ENCODE peak calls at places on chromosomes 13 and 19, in four cellular contexts. One of them, this sample, is unnamed.

GRCh38 chr13:84648069-84648640 is 765.9 kb upstream of the SLITRK1 start:
- DNase-seq in adipocyte: peak
- DNase-seq in psoas muscle: no peak
- DNase-seq in astrocyte: no peak
- DNase-seq in this sample: no peak

GRCh38 chr13:27295660-27296059 is 25.0 kb downstream of the RASL11A start:
- DNase-seq in adipocyte: no peak
- DNase-seq in psoas muscle: no peak
- DNase-seq in astrocyte: no peak
- DNase-seq in this sample: no peak

GRCh38 chr13:69970521-69970920 is 137.1 kb upstream of the ATXN8OS start:
- DNase-seq in adipocyte: no peak
- DNase-seq in psoas muscle: no peak
- DNase-seq in astrocyte: peak
- DNase-seq in this sample: peak

GRCh38 chr19:51751655-51752054 is at the start of gene FPR1:
- DNase-seq in adipocyte: no peak
- DNase-seq in psoas muscle: no peak
- DNase-seq in astrocyte: peak
- DNase-seq in this sample: peak

GRCh38 chr19:44718441-44719261 is 19.7 kb downstream of the CEACAM16 start:
- DNase-seq in adipocyte: peak
- DNase-seq in psoas muscle: peak
- DNase-seq in astrocyte: peak
- DNase-seq in this sample: no peak

GRCh38 chr19:5147074-5147970 is 178.4 kb downstream of the KDM4B start:
- DNase-seq in adipocyte: no peak
- DNase-seq in psoas muscle: no peak
- DNase-seq in astrocyte: no peak
- DNase-seq in this sample: no peak

GRCh38 chr13:48281556-48281955 is 22.0 kb upstream of the RB1 start:
- DNase-seq in adipocyte: no peak
- DNase-seq in psoas muscle: no peak
- DNase-seq in astrocyte: no peak
- DNase-seq in this sample: no peak

GRCh38 chr19:46383846-46384245 is 29.5 kb downstream of the CCDC8 start:
- DNase-seq in adipocyte: no peak
- DNase-seq in psoas muscle: no peak
- DNase-seq in astrocyte: no peak
- DNase-seq in this sample: no peak

GRCh38 chr13:38417727-38418126 is 68.1 kb downstream of the UFM1 start:
- DNase-seq in adipocyte: no peak
- DNase-seq in psoas muscle: no peak
- DNase-seq in astrocyte: no peak
- DNase-seq in this sample: peak

GRCh38 chr19:34712606-34713261 is 21.3 kb upstream of the ZNF181 start:
- DNase-seq in adipocyte: peak
- DNase-seq in psoas muscle: no peak
- DNase-seq in astrocyte: peak
- DNase-seq in this sample: peak

GRCh38 chr19:45470147-45471081 is 2.6 kb downstream of the FOSB start:
- DNase-seq in adipocyte: peak
- DNase-seq in psoas muscle: peak
- DNase-seq in astrocyte: peak
- DNase-seq in this sample: peak

GRCh38 chr13:73870970-73871935 is 263.0 kb downstream of the KLF12 start:
- DNase-seq in adipocyte: peak
- DNase-seq in psoas muscle: no peak
- DNase-seq in astrocyte: peak
- DNase-seq in this sample: peak

GRCh38 chr13:105587786-105588185 is 947.7 kb downstream of the EFNB2 start:
- DNase-seq in adipocyte: no peak
- DNase-seq in psoas muscle: no peak
- DNase-seq in astrocyte: peak
- DNase-seq in this sample: peak

GRCh38 chr19:18306903-18307681 is 15.8 kb downstream of the LSM4 start:
- DNase-seq in adipocyte: no peak
- DNase-seq in psoas muscle: no peak
- DNase-seq in astrocyte: no peak
- DNase-seq in this sample: no peak

GRCh38 chr13:37313383-37313782 is 207.9 kb upstream of the CSNK1A1L start:
- DNase-seq in adipocyte: peak
- DNase-seq in psoas muscle: no peak
- DNase-seq in astrocyte: peak
- DNase-seq in this sample: peak

GRCh38 chr13:25143693-25144092 is 28.4 kb downstream of the AMER2 start:
- DNase-seq in adipocyte: no peak
- DNase-seq in psoas muscle: no peak
- DNase-seq in astrocyte: no peak
- DNase-seq in this sample: no peak

GRCh38 chr19:47190167-47190727 is 40.8 kb downstream of the BBC3 start:
- DNase-seq in adipocyte: peak
- DNase-seq in psoas muscle: peak
- DNase-seq in astrocyte: peak
- DNase-seq in this sample: peak

GRCh38 chr13:48784906-48785555 is 131.3 kb downstream of the CYSLTR2 start:
- DNase-seq in adipocyte: no peak
- DNase-seq in psoas muscle: no peak
- DNase-seq in astrocyte: peak
- DNase-seq in this sample: no peak

GRCh38 chr19:41478171-41478570 is 35.2 kb downstream of the ERICH4 start:
- DNase-seq in adipocyte: no peak
- DNase-seq in psoas muscle: no peak
- DNase-seq in astrocyte: no peak
- DNase-seq in this sample: no peak

GRCh38 chr13:114099191-114099590 is 33.2 kb downstream of the RASA3 start:
- DNase-seq in adipocyte: peak
- DNase-seq in psoas muscle: peak
- DNase-seq in astrocyte: peak
- DNase-seq in this sample: peak

GRCh38 chr19:32743447-32743846 is 23.9 kb downstream of the TDRD12 start:
- DNase-seq in adipocyte: no peak
- DNase-seq in psoas muscle: no peak
- DNase-seq in astrocyte: no peak
- DNase-seq in this sample: no peak

GRCh38 chr19:19115954-19116353 is 22.3 kb downstream of the TMEM161A start:
- DNase-seq in adipocyte: no peak
- DNase-seq in psoas muscle: peak
- DNase-seq in astrocyte: no peak
- DNase-seq in this sample: no peak

GRCh38 chr13:98142427-98143156 is at the start of gene FARP1:
- DNase-seq in adipocyte: peak
- DNase-seq in psoas muscle: peak
- DNase-seq in astrocyte: peak
- DNase-seq in this sample: no peak

GRCh38 chr19:19140476-19140875 is 2.2 kb upstream of the TMEM161A start:
- DNase-seq in adipocyte: no peak
- DNase-seq in psoas muscle: no peak
- DNase-seq in astrocyte: peak
- DNase-seq in this sample: no peak

GRCh38 chr19:1286451-1286858 is 782 bp downstream of the EFNA2 start:
- DNase-seq in adipocyte: no peak
- DNase-seq in psoas muscle: no peak
- DNase-seq in astrocyte: no peak
- DNase-seq in this sample: no peak

GRCh38 chr19:1284293-1284978 is 1.2 kb upstream of the EFNA2 start:
- DNase-seq in adipocyte: no peak
- DNase-seq in psoas muscle: no peak
- DNase-seq in astrocyte: no peak
- DNase-seq in this sample: no peak

GRCh38 chr19:1284979-1285736 is 515 bp upstream of the EFNA2 start:
- DNase-seq in adipocyte: no peak
- DNase-seq in psoas muscle: no peak
- DNase-seq in astrocyte: no peak
- DNase-seq in this sample: no peak

GRCh38 chr19:1286859-1287621 is 1.4 kb downstream of the EFNA2 start:
- DNase-seq in adipocyte: no peak
- DNase-seq in psoas muscle: no peak
- DNase-seq in astrocyte: no peak
- DNase-seq in this sample: no peak

GRCh38 chr19:1285737-1286360 is at the start of gene EFNA2:
- DNase-seq in adipocyte: peak
- DNase-seq in psoas muscle: no peak
- DNase-seq in astrocyte: no peak
- DNase-seq in this sample: no peak
- H3K4me3 ChIP-seq in adipocyte: no peak
- H3K4me3 ChIP-seq in psoas muscle: no peak
- H3K4me3 ChIP-seq in astrocyte: no peak
- H3K4me3 ChIP-seq in this sample: no peak

GRCh38 chr19:8261881-8262280 is 46.3 kb downstream of the CD320 start:
- DNase-seq in adipocyte: no peak
- DNase-seq in psoas muscle: peak
- DNase-seq in astrocyte: no peak
- DNase-seq in this sample: no peak
- H3K4me3 ChIP-seq in adipocyte: no peak
- H3K4me3 ChIP-seq in psoas muscle: no peak
- H3K4me3 ChIP-seq in astrocyte: no peak
- H3K4me3 ChIP-seq in this sample: no peak

GRCh38 chr19:57319869-57320179 is 448 bp upstream of the ZNF543 start:
- DNase-seq in adipocyte: no peak
- DNase-seq in psoas muscle: no peak
- DNase-seq in astrocyte: no peak
- DNase-seq in this sample: no peak

GRCh38 chr19:57321746-57322145 is 1.5 kb downstream of the ZNF543 start:
- DNase-seq in adipocyte: no peak
- DNase-seq in psoas muscle: no peak
- DNase-seq in astrocyte: no peak
- DNase-seq in this sample: no peak

GRCh38 chr19:57317503-57317902 is 2.8 kb upstream of the ZNF543 start:
- DNase-seq in adipocyte: peak
- DNase-seq in psoas muscle: peak
- DNase-seq in astrocyte: no peak
- DNase-seq in this sample: no peak

GRCh38 chr19:57320180-57321084 is at the start of gene ZNF543:
- DNase-seq in adipocyte: peak
- DNase-seq in psoas muscle: peak
- DNase-seq in astrocyte: peak
- DNase-seq in this sample: peak

DNA sequence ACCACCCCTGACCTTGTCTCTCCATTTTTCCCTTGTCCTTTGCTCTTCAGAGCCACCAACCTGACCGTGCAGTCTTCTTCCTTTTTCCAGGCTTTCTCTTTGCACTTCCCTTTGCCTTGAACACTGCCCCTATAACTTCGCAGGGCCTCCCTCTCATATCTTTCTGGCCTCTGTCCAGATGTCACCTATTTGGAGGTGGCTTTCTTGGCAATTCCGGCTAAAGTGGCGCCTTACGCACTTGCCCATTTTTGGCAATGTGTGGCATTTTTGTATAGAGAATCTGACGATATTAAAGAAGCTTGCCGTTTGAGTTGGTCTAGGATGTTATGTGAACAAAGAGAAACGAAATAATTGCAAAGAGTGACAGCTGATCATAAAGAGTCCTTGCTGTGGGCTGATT is 892 bp downstream of the ZNF543 start:
- DNase-seq in adipocyte: peak
- DNase-seq in psoas muscle: no peak
- DNase-seq in astrocyte: no peak
- DNase-seq in this sample: no peak
- H3K4me3 ChIP-seq in adipocyte: peak
- H3K4me3 ChIP-seq in psoas muscle: peak
- H3K4me3 ChIP-seq in astrocyte: peak
- H3K4me3 ChIP-seq in this sample: peak

GRCh38 chr19:12648088-12648487 is 18.5 kb downstream of the MAN2B1 start:
- DNase-seq in adipocyte: no peak
- DNase-seq in psoas muscle: no peak
- DNase-seq in astrocyte: no peak
- DNase-seq in this sample: no peak

GRCh38 chr19:12649941-12650340 is 16.6 kb downstream of the MAN2B1 start:
- DNase-seq in adipocyte: no peak
- DNase-seq in psoas muscle: no peak
- DNase-seq in astrocyte: no peak
- DNase-seq in this sample: no peak

GRCh38 chr19:12647047-12647446 is 19.5 kb downstream of the MAN2B1 start:
- DNase-seq in adipocyte: no peak
- DNase-seq in psoas muscle: no peak
- DNase-seq in astrocyte: no peak
- DNase-seq in this sample: no peak

GRCh38 chr19:12646551-12646950 is 20.0 kb downstream of the MAN2B1 start:
- DNase-seq in adipocyte: no peak
- DNase-seq in psoas muscle: no peak
- DNase-seq in astrocyte: no peak
- DNase-seq in this sample: no peak

GRCh38 chr19:12647490-12648071 is 19.0 kb downstream of the MAN2B1 start:
- DNase-seq in adipocyte: peak
- DNase-seq in psoas muscle: peak
- DNase-seq in astrocyte: no peak
- DNase-seq in this sample: peak
- H3K4me3 ChIP-seq in adipocyte: no peak
- H3K4me3 ChIP-seq in psoas muscle: peak
- H3K4me3 ChIP-seq in astrocyte: no peak
- H3K4me3 ChIP-seq in this sample: no peak

GRCh38 chr19:2488405-2488941 is 12.5 kb downstream of the GADD45B start:
- DNase-seq in adipocyte: no peak
- DNase-seq in psoas muscle: no peak
- DNase-seq in astrocyte: no peak
- DNase-seq in this sample: no peak

GRCh38 chr19:2490659-2491058 is 14.7 kb downstream of the GADD45B start:
- DNase-seq in adipocyte: no peak
- DNase-seq in psoas muscle: no peak
- DNase-seq in astrocyte: no peak
- DNase-seq in this sample: no peak

GRCh38 chr19:2487780-2488330 is 11.9 kb downstream of the GADD45B start:
- DNase-seq in adipocyte: no peak
- DNase-seq in psoas muscle: no peak
- DNase-seq in astrocyte: no peak
- DNase-seq in this sample: no peak

GRCh38 chr19:2487090-2487489 is 11.2 kb downstream of the GADD45B start:
- DNase-seq in adipocyte: no peak
- DNase-seq in psoas muscle: no peak
- DNase-seq in astrocyte: no peak
- DNase-seq in this sample: no peak

DNA sequence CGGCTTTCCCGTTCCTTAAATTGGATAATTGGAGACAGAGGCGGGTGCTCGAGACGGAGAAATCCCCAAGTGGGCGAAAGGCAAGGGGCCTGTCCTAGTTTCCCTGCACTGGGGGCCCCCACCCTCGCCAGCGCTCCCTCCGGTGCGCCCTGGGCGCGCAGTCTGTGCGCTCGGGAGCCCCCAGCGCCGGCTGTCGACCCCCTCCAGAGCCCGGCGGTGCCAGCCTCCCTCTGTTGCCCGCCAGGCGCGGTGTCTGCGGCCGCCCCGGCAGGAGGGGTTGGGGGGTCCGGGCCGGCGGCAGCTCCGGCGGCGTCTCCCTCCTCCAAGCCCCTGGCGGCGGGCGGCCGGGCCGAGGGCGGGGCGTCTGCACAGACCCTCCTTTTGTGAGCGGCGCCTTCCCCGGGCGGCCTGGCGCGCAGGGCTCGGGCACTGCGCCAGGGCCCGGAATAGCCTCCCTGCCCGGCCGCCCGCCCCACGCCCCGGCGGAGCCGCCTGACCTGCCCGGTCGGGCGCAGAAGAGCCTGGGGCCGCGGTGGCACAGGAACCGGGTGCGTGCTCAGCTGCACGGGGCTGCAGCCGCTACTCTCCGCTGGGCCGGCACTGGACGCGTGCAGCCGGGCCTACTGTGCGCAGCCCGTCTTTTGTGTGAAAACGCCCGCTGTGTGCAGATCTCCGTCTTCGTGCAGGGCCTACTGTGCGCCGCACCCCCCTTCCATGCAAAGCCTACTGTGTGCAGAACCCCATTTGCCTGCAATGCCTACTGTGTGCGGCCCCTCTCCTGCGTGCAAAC is 13.2 kb downstream of the GADD45B start:
- DNase-seq in adipocyte: peak
- DNase-seq in psoas muscle: peak
- DNase-seq in astrocyte: no peak
- DNase-seq in this sample: no peak
- H3K4me3 ChIP-seq in adipocyte: peak
- H3K4me3 ChIP-seq in psoas muscle: peak
- H3K4me3 ChIP-seq in astrocyte: peak
- H3K4me3 ChIP-seq in this sample: peak